ENCODE peak calls at places on chromosome 18, in six cellular contexts. L, Q, T, Z, V and E are unnamed samples.

GRCh38 chr18:22346968-22347611 is 70.6 kb downstream of the CTAGE1 start:
- DNase-seq in L (peak), Q (no peak), T (peak), Z (no peak), V (no peak), E (no peak)

GRCh38 chr18:62037989-62038778 is 145.4 kb upstream of the RNF152 start:
- DNase-seq in L (no peak), Q (no peak), T (no peak), Z (no peak), V (no peak), E (no peak)

GRCh38 chr18:30094556-30094955 is 948.0 kb downstream of the DSC3 start:
- DNase-seq in L (no peak), Q (no peak), T (no peak), Z (peak), V (no peak), E (no peak)

GRCh38 chr18:10787293-10787901 is 261.6 kb downstream of the NAPG start:
- DNase-seq in L (no peak), Q (peak), T (peak), Z (peak), V (peak), E (no peak)

GRCh38 chr18:69784840-69785239 is 162.8 kb downstream of the CD226 start:
- DNase-seq in L (no peak), Q (no peak), T (no peak), Z (no peak), V (no peak), E (no peak)

GRCh38 chr18:3350566-3351527 is 88.9 kb downstream of the MYL12B start:
- DNase-seq in L (no peak), Q (no peak), T (no peak), Z (peak), V (no peak), E (no peak)

GRCh38 chr18:78925557-78926242 is 53.9 kb upstream of the SALL3 start:
- DNase-seq in L (no peak), Q (no peak), T (no peak), Z (no peak), V (no peak), E (no peak)

GRCh38 chr18:36711813-36712444 is 116.9 kb downstream of the TPGS2 start:
- DNase-seq in L (no peak), Q (no peak), T (no peak), Z (peak), V (peak), E (no peak)

GRCh38 chr18:75660932-75661331 is 233.4 kb upstream of the SMIM21 start:
- DNase-seq in L (no peak), Q (no peak), T (no peak), Z (no peak), V (no peak), E (no peak)

GRCh38 chr18:23331091-23331920 is 121.8 kb upstream of the RIOK3 start:
- DNase-seq in L (no peak), Q (no peak), T (no peak), Z (peak), V (no peak), E (no peak)

GRCh38 chr18:73201940-73202339 is 334.2 kb upstream of the NETO1 start:
- DNase-seq in L (no peak), Q (no peak), T (no peak), Z (peak), V (peak), E (no peak)

GRCh38 chr18:61842146-61842545 is 50.7 kb downstream of the RNF152 start:
- DNase-seq in L (no peak), Q (no peak), T (no peak), Z (no peak), V (no peak), E (no peak)

GRCh38 chr18:28767781-28768211 is 590.9 kb upstream of the CDH2 start:
- DNase-seq in L (no peak), Q (no peak), T (no peak), Z (peak), V (no peak), E (no peak)

GRCh38 chr18:41410007-41410406 is 545.0 kb upstream of the PIK3C3 start:
- DNase-seq in L (no peak), Q (no peak), T (no peak), Z (no peak), V (no peak), E (no peak)

GRCh38 chr18:27707201-27707600 is 469.7 kb downstream of the CDH2 start:
- DNase-seq in L (no peak), Q (no peak), T (no peak), Z (no peak), V (no peak), E (no peak)

GRCh38 chr18:2337552-2338141 is 233.7 kb downstream of the METTL4 start:
- DNase-seq in L (no peak), Q (peak), T (no peak), Z (no peak), V (peak), E (no peak)

GRCh38 chr18:32902566-32903330 is 129.9 kb upstream of the KLHL14 start:
- DNase-seq in L (no peak), Q (no peak), T (no peak), Z (no peak), V (no peak), E (no peak)

GRCh38 chr18:63267990-63268721 is 51.4 kb downstream of the BCL2 start:
- DNase-seq in L (no peak), Q (no peak), T (no peak), Z (no peak), V (no peak), E (no peak)

GRCh38 chr18:51275712-51276473 is 78.4 kb upstream of the MEX3C start:
- DNase-seq in L (no peak), Q (no peak), T (peak), Z (no peak), V (peak), E (no peak)

GRCh38 chr18:46401486-46402115 is 255.4 kb downstream of the LOXHD1 start:
- DNase-seq in L (no peak), Q (no peak), T (no peak), Z (no peak), V (no peak), E (no peak)

GRCh38 chr18:12366379-12366778 is 10.6 kb downstream of the AFG3L2 start:
- DNase-seq in L (no peak), Q (no peak), T (no peak), Z (no peak), V (no peak), E (no peak)

GRCh38 chr18:7662866-7663265 is 95.8 kb downstream of the PTPRM start:
- DNase-seq in L (no peak), Q (no peak), T (no peak), Z (no peak), V (no peak), E (no peak)

GRCh38 chr18:29184654-29185053 is 1007.7 kb upstream of the CDH2 start:
- DNase-seq in L (no peak), Q (no peak), T (no peak), Z (no peak), V (peak), E (no peak)

GRCh38 chr18:51361130-51361860 is 163.8 kb upstream of the MEX3C start:
- DNase-seq in L (no peak), Q (no peak), T (no peak), Z (no peak), V (no peak), E (no peak)

GRCh38 chr18:31268985-31269406 is 49.0 kb upstream of the DSG1 start:
- DNase-seq in L (no peak), Q (no peak), T (no peak), Z (no peak), V (no peak), E (no peak)

GRCh38 chr18:23506393-23506792 is 3.1 kb downstream of the RMC1 start:
- DNase-seq in L (no peak), Q (no peak), T (no peak), Z (no peak), V (no peak), E (no peak)

GRCh38 chr18:62485684-62486083 is 37.1 kb upstream of the ZCCHC2 start:
- DNase-seq in L (no peak), Q (no peak), T (no peak), Z (peak), V (no peak), E (no peak)

GRCh38 chr18:55861266-55861665 is 273.3 kb upstream of the TCF4 start:
- DNase-seq in L (no peak), Q (no peak), T (no peak), Z (no peak), V (peak), E (no peak)
- TF ChIP-seq CTCF in L (no peak), Q (no peak), T (no peak), Z (peak), V (peak), E (no peak)

GRCh38 chr18:77905449-77906055 is 655.9 kb downstream of the GALR1 start:
- DNase-seq in L (no peak), Q (no peak), T (no peak), Z (no peak), V (no peak), E (no peak)

GRCh38 chr18:77897606-77898005 is 648.0 kb downstream of the GALR1 start:
- DNase-seq in L (no peak), Q (no peak), T (no peak), Z (no peak), V (no peak), E (no peak)

GRCh38 chr18:77906103-77906502 is 656.5 kb downstream of the GALR1 start:
- DNase-seq in L (no peak), Q (no peak), T (no peak), Z (no peak), V (no peak), E (no peak)

GRCh38 chr18:77905011-77905410 is 655.4 kb downstream of the GALR1 start:
- DNase-seq in L (no peak), Q (no peak), T (no peak), Z (no peak), V (no peak), E (no peak)

GRCh38 chr18:77899972-77900754 is 650.5 kb downstream of the GALR1 start:
- DNase-seq in L (no peak), Q (peak), T (peak), Z (peak), V (peak), E (no peak)
- TF ChIP-seq CTCF in L (peak), Q (peak), T (peak), Z (peak), V (peak), E (peak)

DNA sequence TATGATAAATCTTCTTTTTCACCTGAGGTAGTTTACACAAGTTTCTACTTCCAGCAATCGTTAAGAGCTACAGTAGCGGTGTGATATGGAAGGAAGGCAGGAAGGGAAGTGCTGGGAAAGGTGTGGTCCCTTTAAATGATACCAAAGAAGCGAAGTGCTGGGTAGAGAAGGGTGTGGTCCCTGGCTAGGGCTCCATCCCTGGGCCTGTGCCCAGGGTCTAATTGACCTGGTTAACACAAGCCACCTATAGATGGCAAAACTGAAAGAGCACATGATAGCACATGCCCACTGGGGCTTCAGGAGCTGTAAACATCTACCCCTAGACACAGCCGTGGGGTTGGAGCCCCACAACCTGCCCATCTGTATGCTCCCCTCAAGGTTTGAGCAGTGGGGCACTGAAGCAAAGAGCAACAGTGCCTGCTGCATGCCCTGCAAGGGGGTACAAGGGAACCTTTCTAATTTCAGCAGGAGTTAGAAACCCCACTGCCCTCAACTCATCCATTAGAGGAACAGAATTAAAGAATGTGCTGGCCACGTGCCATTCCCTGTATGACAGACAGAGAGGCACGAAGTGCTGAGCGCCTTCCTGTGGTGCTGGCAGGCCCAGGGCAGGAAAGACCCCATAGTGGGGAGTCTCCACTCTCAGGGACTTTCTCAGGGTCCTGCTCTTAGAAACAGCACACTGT is 153.1 kb upstream of the LMAN1 start:
- DNase-seq in L (no peak), Q (no peak), T (no peak), Z (no peak), V (no peak), E (no peak)
- TF ChIP-seq CTCF in L (no peak), Q (no peak), T (no peak), Z (no peak), V (no peak), E (no peak)

GRCh38 chr18:34816183-34816582 is 106.1 kb downstream of the DTNA start:
- DNase-seq in L (no peak), Q (no peak), T (no peak), Z (no peak), V (no peak), E (no peak)

GRCh38 chr18:34820360-34820759 is 110.3 kb downstream of the DTNA start:
- DNase-seq in L (no peak), Q (no peak), T (no peak), Z (no peak), V (no peak), E (no peak)

GRCh38 chr18:34817636-34818035 is 107.5 kb downstream of the DTNA start:
- DNase-seq in L (no peak), Q (no peak), T (no peak), Z (no peak), V (no peak), E (no peak)

GRCh38 chr18:34818069-34818468 is 108.0 kb downstream of the DTNA start:
- DNase-seq in L (no peak), Q (no peak), T (no peak), Z (no peak), V (no peak), E (no peak)

DNA sequence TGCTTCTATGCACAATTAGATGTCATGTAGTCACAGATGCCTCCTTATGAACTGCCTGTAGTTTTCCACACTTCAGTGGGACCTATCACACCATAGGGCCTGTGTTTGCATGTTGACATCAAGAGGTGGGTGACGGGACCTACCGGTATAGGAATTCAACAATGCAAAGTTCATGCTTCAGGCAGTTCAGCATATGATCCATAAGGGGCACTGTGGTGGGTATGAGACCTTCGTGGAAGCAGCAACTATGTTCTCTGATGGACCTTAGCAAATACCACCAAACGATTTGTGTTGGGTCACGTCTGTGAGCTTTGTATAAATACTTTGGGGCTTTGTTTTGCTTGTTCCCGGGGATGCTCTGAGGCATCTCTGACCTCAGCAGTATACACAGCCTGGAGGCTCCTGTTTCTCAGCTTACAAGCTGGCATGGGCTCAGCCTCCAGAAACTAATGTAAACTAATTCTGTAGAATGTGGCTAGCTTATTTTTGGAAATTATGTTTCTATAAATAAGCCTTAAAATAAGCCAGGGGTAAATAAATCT is 111.6 kb downstream of the DTNA start:
- DNase-seq in L (no peak), Q (no peak), T (no peak), Z (no peak), V (no peak), E (no peak)
- TF ChIP-seq CTCF in L (no peak), Q (no peak), T (no peak), Z (no peak), V (no peak), E (no peak)

DNA sequence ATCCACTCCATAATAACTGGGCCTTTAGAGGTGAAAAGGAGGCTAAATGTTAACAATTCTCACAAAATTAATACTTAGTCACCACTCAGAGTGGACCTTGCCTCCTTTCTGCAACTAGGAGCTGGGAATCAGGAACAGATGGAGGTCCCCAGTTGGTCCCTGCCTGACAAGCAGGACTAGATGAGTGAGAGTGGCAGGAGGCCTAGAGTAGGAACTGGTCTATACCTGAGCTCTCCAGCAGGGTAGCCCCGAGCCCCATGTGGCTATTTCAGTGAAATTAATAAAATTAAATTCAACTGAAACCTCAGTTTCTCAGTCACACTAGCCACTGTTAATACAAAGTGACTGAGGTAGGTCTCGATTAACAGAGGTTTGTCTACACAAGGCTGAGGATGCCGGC is 150.5 kb downstream of the MYO5B start:
- DNase-seq in L (no peak), Q (no peak), T (no peak), Z (no peak), V (no peak), E (no peak)
- TF ChIP-seq CTCF in L (no peak), Q (no peak), T (no peak), Z (no peak), V (no peak), E (no peak)

DNA sequence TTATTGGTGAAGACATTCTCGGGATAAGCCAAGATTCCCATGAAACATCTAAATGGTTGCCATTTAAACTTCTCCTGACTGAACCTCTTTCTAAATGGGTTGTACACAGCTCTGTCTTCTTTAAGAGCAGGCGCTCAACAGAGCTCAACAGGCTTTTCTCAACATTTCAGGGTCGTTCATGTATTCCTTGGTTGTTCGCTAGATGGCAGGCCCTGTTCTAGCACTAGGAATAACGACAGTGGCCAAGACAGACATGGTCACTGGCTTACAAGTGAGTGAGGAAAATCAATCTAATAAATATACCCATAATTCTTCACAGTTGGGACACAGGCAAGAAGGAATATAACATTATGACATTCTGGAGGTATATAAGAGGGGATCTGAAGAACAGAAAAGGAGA is 154.5 kb downstream of the SMAD2 start:
- DNase-seq in L (no peak), Q (no peak), T (no peak), Z (no peak), V (no peak), E (peak)
- TF ChIP-seq CTCF in L (no peak), Q (no peak), T (no peak), Z (no peak), V (peak), E (no peak)

GRCh38 chr18:220708-221107 is 47.1 kb downstream of the THOC1 start:
- DNase-seq in L (no peak), Q (no peak), T (no peak), Z (no peak), V (no peak), E (no peak)
- TF ChIP-seq CTCF in L (no peak), Q (no peak), T (no peak), Z (no peak), V (no peak), E (no peak)

DNA sequence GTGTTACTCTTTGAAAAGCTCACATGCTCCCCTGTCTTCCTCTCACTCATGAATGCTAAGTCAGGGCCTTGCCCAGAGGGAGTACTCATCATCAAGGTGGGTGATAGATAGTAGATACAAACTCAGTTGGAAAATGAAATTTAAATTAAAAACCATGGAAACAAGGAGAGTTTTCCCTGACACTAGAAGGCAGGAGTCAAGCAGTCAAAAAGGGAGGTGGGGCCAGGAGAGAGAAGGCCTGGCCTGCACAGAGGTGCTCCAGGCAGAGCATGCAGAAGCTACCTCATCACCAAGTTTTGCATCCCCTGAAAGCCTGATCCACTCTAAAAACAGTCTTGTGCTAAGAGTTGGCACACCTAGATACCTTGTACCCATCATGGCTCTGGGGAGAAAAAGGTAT is 143.7 kb downstream of the MYO5B start:
- DNase-seq in L (no peak), Q (no peak), T (no peak), Z (peak), V (no peak), E (no peak)
- TF ChIP-seq CTCF in L (no peak), Q (no peak), T (no peak), Z (no peak), V (peak), E (no peak)

GRCh38 chr18:904135-905090 is at the start of gene ADCYAP1:
- DNase-seq in L (no peak), Q (no peak), T (no peak), Z (no peak), V (peak), E (no peak)
- TF ChIP-seq CTCF in L (no peak), Q (no peak), T (no peak), Z (no peak), V (peak), E (no peak)

GRCh38 chr18:14925281-14925709 is 177.3 kb downstream of the ANKRD30B start:
- DNase-seq in L (peak), Q (no peak), T (no peak), Z (no peak), V (no peak), E (no peak)
- TF ChIP-seq CTCF in L (no peak), Q (no peak), T (no peak), Z (no peak), V (no peak), E (no peak)